ENCODE peak calls at places on chromosomes 12 and 14, in five cellular contexts. A is sciatic nerve, V is H7, R is NCI-H187, E is fibroblast of pulmonary artery. O is an unnamed sample.

GRCh38 chr12:7403466-7403865 is 40.5 kb downstream of the CD163L1 start:
- DNase-seq in A (no peak), V (no peak), R (no peak), E (peak), O (no peak)

GRCh38 chr12:102676812-102677211 is 196.4 kb upstream of the IGF1 start:
- DNase-seq in A (no peak), V (no peak), R (no peak), E (no peak), O (no peak)

GRCh38 chr12:108564724-108565123 is 2.3 kb downstream of the ISCU start:
- DNase-seq in A (no peak), V (no peak), R (no peak), E (no peak), O (no peak)

GRCh38 chr12:12380949-12381593 is 24.2 kb downstream of the BORCS5 start:
- DNase-seq in A (no peak), V (no peak), R (no peak), E (no peak), O (no peak)

GRCh38 chr14:101133068-101133467 is 229.5 kb upstream of the RTL1 start:
- DNase-seq in A (no peak), V (peak), R (no peak), E (no peak), O (no peak)

GRCh38 chr14:23550131-23550826 is 1.3 kb downstream of the ZFHX2 start:
- DNase-seq in A (no peak), V (no peak), R (no peak), E (no peak), O (no peak)

GRCh38 chr12:92469837-92470236 is 233.0 kb upstream of the PLEKHG7 start:
- DNase-seq in A (no peak), V (no peak), R (no peak), E (peak), O (no peak)

GRCh38 chr12:31736472-31736871 is 7.7 kb upstream of the AMN1 start:
- DNase-seq in A (no peak), V (no peak), R (no peak), E (peak), O (no peak)

GRCh38 chr14:89484445-89484844 is 67.4 kb upstream of the FOXN3 start:
- DNase-seq in A (no peak), V (no peak), R (no peak), E (no peak), O (no peak)

GRCh38 chr14:55889124-55889523 is 229.1 kb upstream of the PELI2 start:
- DNase-seq in A (no peak), V (no peak), R (no peak), E (no peak), O (no peak)

GRCh38 chr12:124915249-124916236 is 1.1 kb upstream of the UBC start:
- DNase-seq in A (no peak), V (no peak), R (no peak), E (peak), O (no peak)

GRCh38 chr12:129613311-129613710 is 290.5 kb downstream of the TMEM132D start:
- DNase-seq in A (no peak), V (no peak), R (no peak), E (no peak), O (no peak)

GRCh38 chr12:109953656-109954055 is 42.5 kb downstream of the GIT2 start:
- DNase-seq in A (no peak), V (no peak), R (no peak), E (no peak), O (no peak)

GRCh38 chr14:85421166-85421877 is 108.6 kb upstream of the FLRT2 start:
- DNase-seq in A (no peak), V (no peak), R (no peak), E (peak), O (no peak)

GRCh38 chr14:63342381-63342780 is 23.6 kb upstream of the GPHB5 start:
- DNase-seq in A (no peak), V (no peak), R (peak), E (peak), O (no peak)

GRCh38 chr12:16610743-16611142 is 4.8 kb upstream of the LMO3 start:
- DNase-seq in A (no peak), V (no peak), R (no peak), E (no peak), O (no peak)

GRCh38 chr12:4117386-4118016 is 156.1 kb upstream of the CCND2 start:
- DNase-seq in A (no peak), V (no peak), R (no peak), E (no peak), O (no peak)

GRCh38 chr12:53543539-53543938 is 36.3 kb upstream of the NPFF start:
- DNase-seq in A (no peak), V (peak), R (no peak), E (peak), O (peak)

GRCh38 chr14:80425686-80426085 is 214.4 kb upstream of the DIO2 start:
- DNase-seq in A (no peak), V (no peak), R (no peak), E (peak), O (no peak)

GRCh38 chr14:104939666-104940410 is 15.2 kb downstream of the PLD4 start:
- DNase-seq in A (peak), V (no peak), R (no peak), E (no peak), O (no peak)